ENCODE peak calls at places on chromosomes 7 and 10, in eight cellular contexts. One of them, this sample, is unnamed.

GRCh38 chr10:88064608-88065383 is 201.4 kb downstream of the PTEN start:
- DNase-seq in AG04449: no peak
- DNase-seq in CD8-positive, alpha-beta T cell: no peak
- DNase-seq in neural progenitor cell: no peak
- DNase-seq in kidney epithelial cell: no peak
- DNase-seq in cardiac fibroblast: peak; percentile 64
- DNase-seq in thoracic aorta: peak; percentile 11
- DNase-seq in coronary artery: no peak
- DNase-seq in this sample: peak; percentile 84

GRCh38 chr10:47374611-47375536 is 9.2 kb downstream of the ZNF488 start:
- DNase-seq in AG04449: peak; percentile 33
- DNase-seq in CD8-positive, alpha-beta T cell: peak; percentile 21
- DNase-seq in neural progenitor cell: no peak
- DNase-seq in kidney epithelial cell: no peak
- DNase-seq in cardiac fibroblast: peak; percentile 65
- DNase-seq in thoracic aorta: no peak
- DNase-seq in coronary artery: peak; percentile 71
- DNase-seq in this sample: peak; percentile 89

GRCh38 chr10:78807504-78808202 is 261.1 kb upstream of the ZMIZ1 start:
- DNase-seq in AG04449: no peak
- DNase-seq in CD8-positive, alpha-beta T cell: no peak
- DNase-seq in neural progenitor cell: peak; percentile 46
- DNase-seq in kidney epithelial cell: no peak
- DNase-seq in cardiac fibroblast: no peak
- DNase-seq in thoracic aorta: no peak
- DNase-seq in coronary artery: no peak
- DNase-seq in this sample: no peak

GRCh38 chr10:28060031-28060607 is 61.2 kb upstream of the ODAD2 start:
- DNase-seq in AG04449: no peak
- DNase-seq in CD8-positive, alpha-beta T cell: no peak
- DNase-seq in neural progenitor cell: no peak
- DNase-seq in kidney epithelial cell: no peak
- DNase-seq in cardiac fibroblast: no peak
- DNase-seq in thoracic aorta: no peak
- DNase-seq in coronary artery: no peak
- DNase-seq in this sample: no peak

GRCh38 chr10:103682042-103682441 is 173.3 kb downstream of the SH3PXD2A start:
- DNase-seq in AG04449: no peak
- DNase-seq in CD8-positive, alpha-beta T cell: no peak
- DNase-seq in neural progenitor cell: no peak
- DNase-seq in kidney epithelial cell: no peak
- DNase-seq in cardiac fibroblast: no peak
- DNase-seq in thoracic aorta: no peak
- DNase-seq in coronary artery: no peak
- DNase-seq in this sample: no peak

GRCh38 chr7:99392046-99392445 is 16.4 kb downstream of the PDAP1 start:
- DNase-seq in AG04449: no peak
- DNase-seq in CD8-positive, alpha-beta T cell: no peak
- DNase-seq in neural progenitor cell: no peak
- DNase-seq in kidney epithelial cell: no peak
- DNase-seq in cardiac fibroblast: no peak
- DNase-seq in thoracic aorta: no peak
- DNase-seq in coronary artery: no peak
- DNase-seq in this sample: no peak

GRCh38 chr10:80265740-80266512 is 23.5 kb downstream of the MAT1A start:
- DNase-seq in AG04449: no peak
- DNase-seq in CD8-positive, alpha-beta T cell: no peak
- DNase-seq in neural progenitor cell: peak; percentile 52
- DNase-seq in kidney epithelial cell: no peak
- DNase-seq in cardiac fibroblast: no peak
- DNase-seq in thoracic aorta: no peak
- DNase-seq in coronary artery: peak; percentile 67
- DNase-seq in this sample: no peak

GRCh38 chr10:87661861-87662785 is 2.4 kb downstream of the PAPSS2 start:
- DNase-seq in AG04449: no peak
- DNase-seq in CD8-positive, alpha-beta T cell: no peak
- DNase-seq in neural progenitor cell: no peak
- DNase-seq in kidney epithelial cell: no peak
- DNase-seq in cardiac fibroblast: peak; percentile 41
- DNase-seq in thoracic aorta: no peak
- DNase-seq in coronary artery: no peak
- DNase-seq in this sample: peak; percentile 29

GRCh38 chr10:60549686-60550085 is 160.0 kb upstream of the ANK3 start:
- DNase-seq in AG04449: no peak
- DNase-seq in CD8-positive, alpha-beta T cell: no peak
- DNase-seq in neural progenitor cell: no peak
- DNase-seq in kidney epithelial cell: no peak
- DNase-seq in cardiac fibroblast: peak; percentile 32
- DNase-seq in thoracic aorta: no peak
- DNase-seq in coronary artery: no peak
- DNase-seq in this sample: peak; percentile 38

GRCh38 chr7:18580945-18581344 is 85.4 kb downstream of the HDAC9 start:
- DNase-seq in AG04449: no peak
- DNase-seq in CD8-positive, alpha-beta T cell: no peak
- DNase-seq in neural progenitor cell: no peak
- DNase-seq in kidney epithelial cell: no peak
- DNase-seq in cardiac fibroblast: no peak
- DNase-seq in thoracic aorta: no peak
- DNase-seq in coronary artery: no peak
- DNase-seq in this sample: no peak

GRCh38 chr10:3806603-3807002 is 21.6 kb upstream of the KLF6 start:
- DNase-seq in AG04449: no peak
- DNase-seq in CD8-positive, alpha-beta T cell: no peak
- DNase-seq in neural progenitor cell: no peak
- DNase-seq in kidney epithelial cell: no peak
- DNase-seq in cardiac fibroblast: peak; percentile 83
- DNase-seq in thoracic aorta: no peak
- DNase-seq in coronary artery: no peak
- DNase-seq in this sample: peak; percentile 88

GRCh38 chr7:142797799-142798377 is 27.1 kb downstream of the PRSS2 start:
- DNase-seq in AG04449: no peak
- DNase-seq in CD8-positive, alpha-beta T cell: peak; percentile 81
- DNase-seq in neural progenitor cell: peak; percentile 29
- DNase-seq in kidney epithelial cell: no peak
- DNase-seq in cardiac fibroblast: no peak
- DNase-seq in thoracic aorta: no peak
- DNase-seq in coronary artery: peak; percentile 43
- DNase-seq in this sample: no peak

GRCh38 chr10:110502851-110503301 is 5.2 kb downstream of the DUSP5 start:
- DNase-seq in AG04449: no peak
- DNase-seq in CD8-positive, alpha-beta T cell: no peak
- DNase-seq in neural progenitor cell: no peak
- DNase-seq in kidney epithelial cell: no peak
- DNase-seq in cardiac fibroblast: peak; percentile 92
- DNase-seq in thoracic aorta: no peak
- DNase-seq in coronary artery: no peak
- DNase-seq in this sample: peak; percentile 93

GRCh38 chr10:131406676-131407392 is 95.3 kb upstream of the TCERG1L start:
- DNase-seq in AG04449: no peak
- DNase-seq in CD8-positive, alpha-beta T cell: no peak
- DNase-seq in neural progenitor cell: no peak
- DNase-seq in kidney epithelial cell: no peak
- DNase-seq in cardiac fibroblast: no peak
- DNase-seq in thoracic aorta: no peak
- DNase-seq in coronary artery: no peak
- DNase-seq in this sample: no peak

GRCh38 chr10:61757525-61758397 is 95.0 kb downstream of the CABCOCO1 start:
- DNase-seq in AG04449: peak; percentile 47
- DNase-seq in CD8-positive, alpha-beta T cell: no peak
- DNase-seq in neural progenitor cell: no peak
- DNase-seq in kidney epithelial cell: peak; percentile 65
- DNase-seq in cardiac fibroblast: peak; percentile 77
- DNase-seq in thoracic aorta: no peak
- DNase-seq in coronary artery: no peak
- DNase-seq in this sample: peak; percentile 68

GRCh38 chr7:141456298-141456697 is 94.9 kb upstream of the AGK start:
- DNase-seq in AG04449: no peak
- DNase-seq in CD8-positive, alpha-beta T cell: no peak
- DNase-seq in neural progenitor cell: no peak
- DNase-seq in kidney epithelial cell: no peak
- DNase-seq in cardiac fibroblast: no peak
- DNase-seq in thoracic aorta: no peak
- DNase-seq in coronary artery: no peak
- DNase-seq in this sample: no peak

GRCh38 chr7:34928052-34928451 is 109.2 kb downstream of the DPY19L1 start:
- DNase-seq in AG04449: no peak
- DNase-seq in CD8-positive, alpha-beta T cell: peak; percentile 54
- DNase-seq in neural progenitor cell: peak; percentile 82
- DNase-seq in kidney epithelial cell: no peak
- DNase-seq in cardiac fibroblast: peak; percentile 26
- DNase-seq in thoracic aorta: no peak
- DNase-seq in coronary artery: no peak
- DNase-seq in this sample: no peak

GRCh38 chr7:150389532-150389816 is 10.3 kb downstream of the ZNF775 start:
- DNase-seq in AG04449: no peak
- DNase-seq in CD8-positive, alpha-beta T cell: no peak
- DNase-seq in neural progenitor cell: no peak
- DNase-seq in kidney epithelial cell: no peak
- DNase-seq in cardiac fibroblast: no peak
- DNase-seq in thoracic aorta: no peak
- DNase-seq in coronary artery: no peak
- DNase-seq in this sample: no peak

GRCh38 chr10:23829556-23829955 is 379.4 kb upstream of the KIAA1217 start:
- DNase-seq in AG04449: no peak
- DNase-seq in CD8-positive, alpha-beta T cell: no peak
- DNase-seq in neural progenitor cell: no peak
- DNase-seq in kidney epithelial cell: no peak
- DNase-seq in cardiac fibroblast: no peak
- DNase-seq in thoracic aorta: no peak
- DNase-seq in coronary artery: no peak
- DNase-seq in this sample: no peak

GRCh38 chr10:51075802-51076201 is 1.5 kb downstream of the PRKG1 start:
- DNase-seq in AG04449: no peak
- DNase-seq in CD8-positive, alpha-beta T cell: no peak
- DNase-seq in neural progenitor cell: no peak
- DNase-seq in kidney epithelial cell: no peak
- DNase-seq in cardiac fibroblast: no peak
- DNase-seq in thoracic aorta: no peak
- DNase-seq in coronary artery: no peak
- DNase-seq in this sample: no peak

GRCh38 chr10:51076442-51076841 is 2.2 kb downstream of the PRKG1 start:
- DNase-seq in AG04449: no peak
- DNase-seq in CD8-positive, alpha-beta T cell: no peak
- DNase-seq in neural progenitor cell: peak; percentile 11
- DNase-seq in kidney epithelial cell: no peak
- DNase-seq in cardiac fibroblast: no peak
- DNase-seq in thoracic aorta: no peak
- DNase-seq in coronary artery: no peak
- DNase-seq in this sample: no peak

GRCh38 chr10:51073461-51074237 is 638 bp upstream of the PRKG1 start:
- DNase-seq in AG04449: no peak
- DNase-seq in CD8-positive, alpha-beta T cell: no peak
- DNase-seq in neural progenitor cell: no peak
- DNase-seq in kidney epithelial cell: no peak
- DNase-seq in cardiac fibroblast: peak; percentile 26
- DNase-seq in thoracic aorta: no peak
- DNase-seq in coronary artery: peak; percentile 76
- DNase-seq in this sample: no peak

GRCh38 chr10:51074238-51075028 is at the start of gene PRKG1:
- DNase-seq in AG04449: no peak
- DNase-seq in CD8-positive, alpha-beta T cell: no peak
- DNase-seq in neural progenitor cell: peak; percentile 91
- DNase-seq in kidney epithelial cell: peak; percentile 28
- DNase-seq in cardiac fibroblast: peak; percentile 87
- DNase-seq in thoracic aorta: peak; percentile 54
- DNase-seq in coronary artery: peak; percentile 90
- DNase-seq in this sample: peak; percentile 82

GRCh38 chr10:51073035-51073434 is 1.3 kb upstream of the PRKG1 start:
- DNase-seq in AG04449: no peak
- DNase-seq in CD8-positive, alpha-beta T cell: no peak
- DNase-seq in neural progenitor cell: no peak
- DNase-seq in kidney epithelial cell: no peak
- DNase-seq in cardiac fibroblast: no peak
- DNase-seq in thoracic aorta: no peak
- DNase-seq in coronary artery: no peak
- DNase-seq in this sample: no peak
- H3K4me3 ChIP-seq in AG04449: peak overlapping the region; percentile 80
- H3K4me3 ChIP-seq in CD8-positive, alpha-beta T cell: no peak overlapping the region
- H3K4me3 ChIP-seq in neural progenitor cell: peak overlapping the region; percentile 73
- H3K4me3 ChIP-seq in kidney epithelial cell: no peak overlapping the region
- H3K4me3 ChIP-seq in cardiac fibroblast: no peak overlapping the region
- H3K4me3 ChIP-seq in thoracic aorta: peak overlapping the region; percentile 80
- H3K4me3 ChIP-seq in coronary artery: peak overlapping the region; percentile 79
- H3K4me3 ChIP-seq in this sample: peak overlapping the region; percentile 84

GRCh38 chr7:79272066-79272669 is 181.3 kb downstream of the MAGI2 start:
- DNase-seq in AG04449: no peak
- DNase-seq in CD8-positive, alpha-beta T cell: no peak
- DNase-seq in neural progenitor cell: peak; percentile 52
- DNase-seq in kidney epithelial cell: peak; percentile 18
- DNase-seq in cardiac fibroblast: peak; percentile 68
- DNase-seq in thoracic aorta: no peak
- DNase-seq in coronary artery: no peak
- DNase-seq in this sample: peak; percentile 74
- TF ChIP-seq CTCF in AG04449: peak; percentile 38
- TF ChIP-seq CTCF in CD8-positive, alpha-beta T cell: peak; percentile 57
- TF ChIP-seq CTCF in neural progenitor cell: peak; percentile 76
- TF ChIP-seq CTCF in kidney epithelial cell: peak; percentile 51
- TF ChIP-seq CTCF in cardiac fibroblast: peak; percentile 54
- TF ChIP-seq CTCF in thoracic aorta: peak; percentile 51
- TF ChIP-seq CTCF in coronary artery: peak; percentile 37
- TF ChIP-seq CTCF in this sample: peak; percentile 63

GRCh38 chr7:98346515-98347069 is 54.3 kb downstream of the BAIAP2L1 start:
- DNase-seq in AG04449: no peak
- DNase-seq in CD8-positive, alpha-beta T cell: no peak
- DNase-seq in neural progenitor cell: no peak
- DNase-seq in kidney epithelial cell: no peak
- DNase-seq in cardiac fibroblast: no peak
- DNase-seq in thoracic aorta: no peak
- DNase-seq in coronary artery: no peak
- DNase-seq in this sample: no peak
- H3K4me3 ChIP-seq in AG04449: no peak overlapping the region
- H3K4me3 ChIP-seq in CD8-positive, alpha-beta T cell: no peak overlapping the region
- H3K4me3 ChIP-seq in neural progenitor cell: no peak overlapping the region
- H3K4me3 ChIP-seq in kidney epithelial cell: no peak overlapping the region
- H3K4me3 ChIP-seq in cardiac fibroblast: no peak overlapping the region
- H3K4me3 ChIP-seq in thoracic aorta: no peak overlapping the region
- H3K4me3 ChIP-seq in coronary artery: no peak overlapping the region
- H3K4me3 ChIP-seq in this sample: no peak overlapping the region

GRCh38 chr7:6425948-6426347 is 21.8 kb downstream of the DAGLB start:
- DNase-seq in AG04449: no peak
- DNase-seq in CD8-positive, alpha-beta T cell: no peak
- DNase-seq in neural progenitor cell: no peak
- DNase-seq in kidney epithelial cell: no peak
- DNase-seq in cardiac fibroblast: no peak
- DNase-seq in thoracic aorta: no peak
- DNase-seq in coronary artery: no peak
- DNase-seq in this sample: no peak

GRCh38 chr7:6432786-6433185 is 15.0 kb downstream of the DAGLB start:
- DNase-seq in AG04449: no peak
- DNase-seq in CD8-positive, alpha-beta T cell: no peak
- DNase-seq in neural progenitor cell: no peak
- DNase-seq in kidney epithelial cell: no peak
- DNase-seq in cardiac fibroblast: no peak
- DNase-seq in thoracic aorta: no peak
- DNase-seq in coronary artery: no peak
- DNase-seq in this sample: no peak

GRCh38 chr7:6433814-6434630 is 13.7 kb downstream of the DAGLB start:
- DNase-seq in AG04449: no peak
- DNase-seq in CD8-positive, alpha-beta T cell: no peak
- DNase-seq in neural progenitor cell: no peak
- DNase-seq in kidney epithelial cell: no peak
- DNase-seq in cardiac fibroblast: no peak
- DNase-seq in thoracic aorta: no peak
- DNase-seq in coronary artery: no peak
- DNase-seq in this sample: no peak

GRCh38 chr7:6430974-6431373 is 16.8 kb downstream of the DAGLB start:
- DNase-seq in AG04449: no peak
- DNase-seq in CD8-positive, alpha-beta T cell: no peak
- DNase-seq in neural progenitor cell: no peak
- DNase-seq in kidney epithelial cell: no peak
- DNase-seq in cardiac fibroblast: no peak
- DNase-seq in thoracic aorta: no peak
- DNase-seq in coronary artery: no peak
- DNase-seq in this sample: no peak

GRCh38 chr7:6430271-6430940 is 17.3 kb downstream of the DAGLB start:
- DNase-seq in AG04449: peak; percentile 14
- DNase-seq in CD8-positive, alpha-beta T cell: no peak
- DNase-seq in neural progenitor cell: no peak
- DNase-seq in kidney epithelial cell: no peak
- DNase-seq in cardiac fibroblast: peak; percentile 66
- DNase-seq in thoracic aorta: no peak
- DNase-seq in coronary artery: no peak
- DNase-seq in this sample: peak; percentile 57
- TF ChIP-seq CTCF in AG04449: peak; percentile 7
- TF ChIP-seq CTCF in CD8-positive, alpha-beta T cell: no peak
- TF ChIP-seq CTCF in neural progenitor cell: peak; percentile 27
- TF ChIP-seq CTCF in kidney epithelial cell: peak; percentile 21
- TF ChIP-seq CTCF in cardiac fibroblast: peak; percentile 38
- TF ChIP-seq CTCF in thoracic aorta: no peak
- TF ChIP-seq CTCF in coronary artery: no peak
- TF ChIP-seq CTCF in this sample: no peak